ENCODE peak calls at places on chromosomes 4 and X, in four cellular contexts. V, C, H and E are unnamed samples.

GRCh38 chrX:118418811-118419251 is 72.9 kb downstream of the WDR44 start:
- DNase-seq in V (no peak), C (no peak), H (no peak), E (no peak)

GRCh38 chrX:124362072-124362471 is 15.7 kb downstream of the SH2D1A start:
- DNase-seq in V (no peak), C (no peak), H (no peak), E (no peak)

GRCh38 chr4:6229671-6230501 is 29.5 kb upstream of the JAKMIP1 start:
- DNase-seq in V (no peak), C (no peak), H (no peak), E (no peak)

GRCh38 chr4:27123050-27123768 is 262.6 kb downstream of the STIM2 start:
- DNase-seq in V (no peak), C (no peak), H (no peak), E (no peak)

GRCh38 chr4:133759428-133759827 is 442.2 kb downstream of the PABPC4L start:
- DNase-seq in V (no peak), C (no peak), H (no peak), E (no peak)

GRCh38 chr4:119627267-119628190 is 1.1 kb downstream of the PDE5A start:
- DNase-seq in V (peak), C (peak), H (peak), E (peak)

GRCh38 chr4:27239651-27240050 is 379.0 kb downstream of the STIM2 start:
- DNase-seq in V (peak), C (no peak), H (no peak), E (no peak)

GRCh38 chr4:86452323-86452995 is 92.6 kb upstream of the MAPK10 start:
- DNase-seq in V (no peak), C (no peak), H (no peak), E (no peak)

GRCh38 chr4:15659768-15660394 is 4.7 kb upstream of the FBXL5 start:
- DNase-seq in V (peak), C (no peak), H (no peak), E (peak)

GRCh38 chr4:112516401-112517066 is 554 bp upstream of the NEUROG2 start:
- DNase-seq in V (no peak), C (peak), H (peak), E (no peak)

GRCh38 chr4:1035510-1035909 is 24.1 kb downstream of the FGFRL1 start:
- DNase-seq in V (peak), C (no peak), H (no peak), E (no peak)

GRCh38 chr4:27789768-27790167 is 929.1 kb downstream of the STIM2 start:
- DNase-seq in V (no peak), C (no peak), H (no peak), E (no peak)

GRCh38 chrX:33001107-33001506 is 210.2 kb downstream of the DMD start:
- DNase-seq in V (no peak), C (no peak), H (no peak), E (no peak)

GRCh38 chr4:84938316-84938715 is 28.2 kb downstream of the WDFY3 start:
- DNase-seq in V (peak), C (no peak), H (no peak), E (no peak)

GRCh38 chr4:142801966-142802365 is 44.1 kb downstream of the INPP4B start:
- DNase-seq in V (no peak), C (no peak), H (no peak), E (no peak)

GRCh38 chr4:7719354-7720174 is 220.1 kb downstream of the AFAP1 start:
- DNase-seq in V (peak), C (peak), H (peak), E (peak)

GRCh38 chrX:1027133-1027532 is 185.3 kb downstream of the CRLF2 start:
- DNase-seq in V (no peak), C (peak), H (no peak), E (no peak)

GRCh38 chrX:11557120-11557519 is 108.6 kb downstream of the ARHGAP6 start:
- DNase-seq in V (peak), C (peak), H (no peak), E (no peak)

GRCh38 chr4:119314356-119314755 is 7.6 kb downstream of the FABP2 start:
- DNase-seq in V (peak), C (peak), H (peak), E (no peak)

GRCh38 chr4:71752383-71753042 is 31.4 kb downstream of the GC start:
- DNase-seq in V (no peak), C (peak), H (no peak), E (no peak)

GRCh38 chrX:138710311-138710791 is 1.2 kb downstream of the FGF13 start:
- DNase-seq in V (no peak), C (no peak), H (peak), E (no peak)

GRCh38 chr4:94455081-94455480 is 3.3 kb downstream of the PDLIM5 start:
- DNase-seq in V (peak), C (no peak), H (no peak), E (no peak)

GRCh38 chrX:96971812-96972211 is 88.1 kb downstream of the RPA4 start:
- DNase-seq in V (no peak), C (peak), H (no peak), E (no peak)